ENCODE peak calls at places on chromosomes 4 and X, in five cellular contexts. R, T, F, J and C are unnamed samples.
A peak's percentile ranks its signal among the peaks of the same experiment; 100 is the strongest.

GRCh38 chrX:104310084-104310483 is 55.4 kb upstream of the ESX1 start:
- DNase-seq in R (peak; percentile 51), T (no peak), F (no peak), J (no peak), C (no peak)

GRCh38 chr4:78222575-78223186 is 165.6 kb downstream of the FRAS1 start:
- DNase-seq in R (no peak), T (no peak), F (no peak), J (no peak), C (no peak)

GRCh38 chr4:161762796-161763195 is 401.0 kb downstream of the FSTL5 start:
- DNase-seq in R (peak; percentile 51), T (no peak), F (no peak), J (no peak), C (no peak)

GRCh38 chrX:17788439-17788838 is 51.1 kb downstream of the SCML1 start:
- DNase-seq in R (peak; percentile 29), T (peak; percentile 39), F (no peak), J (no peak), C (peak; percentile 7)

GRCh38 chr4:478373-478772 is 20.6 kb downstream of the ZNF721 start:
- DNase-seq in R (peak; percentile 36), T (no peak), F (no peak), J (no peak), C (no peak)

GRCh38 chrX:132737743-132738142 is 220.7 kb downstream of the HS6ST2 start:
- DNase-seq in R (no peak), T (no peak), F (no peak), J (no peak), C (no peak)

GRCh38 chr4:177384856-177385396 is 57.3 kb downstream of the AGA start:
- DNase-seq in R (no peak), T (no peak), F (no peak), J (no peak), C (no peak)

GRCh38 chr4:16952462-16952871 is 54.0 kb upstream of the LDB2 start:
- DNase-seq in R (no peak), T (no peak), F (no peak), J (no peak), C (no peak)

GRCh38 chr4:118087366-118087765 is 53.1 kb downstream of the NDST3 start:
- DNase-seq in R (no peak), T (no peak), F (no peak), J (no peak), C (no peak)

GRCh38 chrX:16307950-16308349 is 140.7 kb downstream of the MAGEB17 start:
- DNase-seq in R (no peak), T (no peak), F (no peak), J (no peak), C (no peak)

GRCh38 chr4:76459291-76459723 is 24.3 kb downstream of the SHROOM3 start:
- DNase-seq in R (peak; percentile 93), T (no peak), F (no peak), J (no peak), C (no peak)

GRCh38 chrX:54838583-54838982 is 31.0 kb downstream of the MAGED2 start:
- DNase-seq in R (no peak), T (no peak), F (no peak), J (no peak), C (no peak)

GRCh38 chrX:108261541-108262218 is 170.1 kb downstream of the ATG4A start:
- DNase-seq in R (peak; percentile 88), T (no peak), F (no peak), J (no peak), C (no peak)

GRCh38 chrX:124217289-124218251 is 114.9 kb upstream of the TEX13D start:
- DNase-seq in R (peak; percentile 10), T (no peak), F (no peak), J (no peak), C (peak; percentile 19)

GRCh38 chr4:138199568-138200235 is 42.4 kb downstream of the SLC7A11 start:
- DNase-seq in R (peak; percentile 57), T (peak; percentile 41), F (no peak), J (no peak), C (no peak)

GRCh38 chr4:77859256-77859655 is 3.4 kb upstream of the MRPL1 start:
- DNase-seq in R (no peak), T (peak; percentile 45), F (no peak), J (no peak), C (no peak)

GRCh38 chr4:39591290-39591689 is 47.4 kb downstream of the SMIM14 start:
- DNase-seq in R (peak; percentile 46), T (peak; percentile 32), F (no peak), J (no peak), C (no peak)

GRCh38 chr4:16824278-16824806 is 74.1 kb downstream of the LDB2 start:
- DNase-seq in R (no peak), T (no peak), F (no peak), J (no peak), C (no peak)

GRCh38 chrX:9352683-9353430 is 112.0 kb upstream of the TBL1X start:
- DNase-seq in R (peak; percentile 79), T (peak; percentile 49), F (no peak), J (no peak), C (no peak)

GRCh38 chr4:39568805-39569204 is 41.6 kb upstream of the UGDH start:
- DNase-seq in R (no peak), T (no peak), F (no peak), J (no peak), C (no peak)

GRCh38 chr4:79403356-79403755 is 4.7 kb downstream of the GK2 start:
- DNase-seq in R (no peak), T (no peak), F (no peak), J (no peak), C (no peak)

GRCh38 chr4:98996056-98996941 is 778 bp downstream of the METAP1 start:
- DNase-seq in R (peak; percentile 29), T (no peak), F (no peak), J (no peak), C (no peak)

GRCh38 chr4:83677656-83678055 is 141.7 kb downstream of the GPAT3 start:
- DNase-seq in R (peak; percentile 5), T (no peak), F (no peak), J (no peak), C (no peak)